ENCODE peak calls at places on chromosomes 1 and 21, in seven cellular contexts. W, V, Y, E, G, H and L are unnamed samples.

GRCh38 chr1:214349008-214349407 is 68.0 kb downstream of the SMYD2 start:
- DNase-seq in W (no peak), V (no peak), Y (no peak), E (no peak), G (no peak), H (no peak), L (peak; percentile 34)

GRCh38 chr1:168372857-168373520 is 92.3 kb downstream of the TBX19 start:
- DNase-seq in W (no peak), V (no peak), Y (no peak), E (no peak), G (no peak), H (no peak), L (no peak)

GRCh38 chr1:82517586-82517985 is 716.9 kb downstream of the ADGRL2 start:
- DNase-seq in W (peak; percentile 75), V (peak; percentile 3), Y (peak; percentile 81), E (no peak), G (no peak), H (peak; percentile 13), L (peak; percentile 40)

GRCh38 chr1:222894331-222894730 is 79.5 kb downstream of the DISP1 start:
- DNase-seq in W (no peak), V (no peak), Y (no peak), E (no peak), G (no peak), H (no peak), L (no peak)

GRCh38 chr1:80498673-80499072 is 1302.1 kb upstream of the ADGRL2 start:
- DNase-seq in W (no peak), V (no peak), Y (no peak), E (no peak), G (no peak), H (no peak), L (no peak)

GRCh38 chr1:116288201-116288598 is 84.8 kb upstream of the ATP1A1 start:
- DNase-seq in W (no peak), V (peak; percentile 53), Y (no peak), E (no peak), G (no peak), H (no peak), L (no peak)

GRCh38 chr1:19003371-19004290 is 47.2 kb upstream of the IFFO2 start:
- DNase-seq in W (no peak), V (no peak), Y (peak; percentile 56), E (peak; percentile 33), G (no peak), H (no peak), L (no peak)

GRCh38 chr21:41585199-41585994 is 77.4 kb upstream of the TMPRSS2 start:
- DNase-seq in W (no peak), V (no peak), Y (peak; percentile 30), E (no peak), G (no peak), H (no peak), L (no peak)

GRCh38 chr1:108503062-108503740 is 53.1 kb downstream of the NBPF6 start:
- DNase-seq in W (peak; percentile 73), V (no peak), Y (peak; percentile 58), E (peak; percentile 6), G (peak; percentile 49), H (peak; percentile 13), L (no peak)

GRCh38 chr1:117284408-117285215 is 73.9 kb upstream of the VTCN1 start:
- DNase-seq in W (peak; percentile 59), V (peak; percentile 44), Y (no peak), E (peak; percentile 50), G (peak; percentile 61), H (no peak), L (no peak)

GRCh38 chr21:43287111-43287973 is 118.5 kb downstream of the CRYAA start:
- DNase-seq in W (no peak), V (no peak), Y (no peak), E (no peak), G (no peak), H (no peak), L (no peak)

GRCh38 chr1:183218039-183218618 is 32.1 kb downstream of the LAMC2 start:
- DNase-seq in W (no peak), V (no peak), Y (peak; percentile 62), E (no peak), G (no peak), H (no peak), L (no peak)

GRCh38 chr1:17315542-17316130 is 7.6 kb downstream of the PADI4 start:
- DNase-seq in W (peak; percentile 75), V (no peak), Y (no peak), E (no peak), G (no peak), H (no peak), L (peak; percentile 41)

GRCh38 chr1:201633297-201633696 is 94.4 kb downstream of the NAV1 start:
- DNase-seq in W (no peak), V (no peak), Y (no peak), E (no peak), G (no peak), H (no peak), L (no peak)

GRCh38 chr1:3384407-3384806 is 70.1 kb upstream of the ARHGEF16 start:
- DNase-seq in W (no peak), V (no peak), Y (no peak), E (no peak), G (no peak), H (no peak), L (no peak)

GRCh38 chr1:79633456-79633855 is 626.9 kb upstream of the ADGRL4 start:
- DNase-seq in W (no peak), V (no peak), Y (no peak), E (peak; percentile 23), G (peak; percentile 6), H (no peak), L (no peak)

GRCh38 chr1:5448486-5448885 is 543.7 kb downstream of the NPHP4 start:
- DNase-seq in W (peak; percentile 87), V (no peak), Y (no peak), E (no peak), G (no peak), H (no peak), L (peak; percentile 13)

GRCh38 chr1:214958491-214958890 is 124.0 kb upstream of the KCNK2 start:
- DNase-seq in W (no peak), V (no peak), Y (no peak), E (no peak), G (no peak), H (no peak), L (no peak)

GRCh38 chr1:205662791-205663190 is 17.5 kb downstream of the SLC45A3 start:
- DNase-seq in W (no peak), V (no peak), Y (no peak), E (no peak), G (no peak), H (no peak), L (no peak)

GRCh38 chr1:46003315-46003714 is 129.1 kb downstream of the PIK3R3 start:
- DNase-seq in W (no peak), V (no peak), Y (no peak), E (no peak), G (no peak), H (no peak), L (no peak)

GRCh38 chr1:184644771-184645170 is 109.9 kb downstream of the EDEM3 start:
- DNase-seq in W (no peak), V (no peak), Y (no peak), E (no peak), G (no peak), H (no peak), L (no peak)

GRCh38 chr1:184643661-184644060 is 111.0 kb downstream of the EDEM3 start:
- DNase-seq in W (no peak), V (no peak), Y (no peak), E (no peak), G (no peak), H (no peak), L (no peak)

GRCh38 chr1:184639205-184639604 is 115.5 kb downstream of the EDEM3 start:
- DNase-seq in W (no peak), V (no peak), Y (no peak), E (no peak), G (no peak), H (no peak), L (no peak)

GRCh38 chr1:184637664-184638063 is 117.0 kb downstream of the EDEM3 start:
- DNase-seq in W (no peak), V (no peak), Y (no peak), E (no peak), G (no peak), H (no peak), L (no peak)

DNA sequence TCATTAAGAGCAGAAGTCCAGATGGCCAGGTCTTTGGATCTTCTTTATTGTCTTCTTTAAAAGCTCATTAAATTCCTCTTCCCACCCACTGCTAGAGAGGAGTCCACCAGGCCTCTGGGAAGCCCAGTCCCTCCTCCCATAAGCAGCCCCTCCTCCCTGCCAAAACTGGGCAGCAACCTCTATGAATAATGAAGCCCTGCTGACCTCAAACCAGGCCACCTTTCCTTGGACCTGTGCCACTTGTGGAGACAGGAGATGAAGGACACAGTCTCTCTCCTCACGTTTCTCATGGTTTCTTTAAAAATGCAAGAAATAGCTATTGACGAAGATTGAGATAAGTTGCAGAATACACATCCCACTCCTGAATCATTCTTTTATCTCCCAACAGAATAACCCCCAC is 112.8 kb downstream of the EDEM3 start:
- DNase-seq in W (no peak), V (no peak), Y (peak; percentile 73), E (no peak), G (no peak), H (no peak), L (no peak)
- TF ChIP-seq CTCF in W (no peak), V (no peak), Y (no peak), E (no peak), G (no peak), H (no peak), L (no peak)

DNA sequence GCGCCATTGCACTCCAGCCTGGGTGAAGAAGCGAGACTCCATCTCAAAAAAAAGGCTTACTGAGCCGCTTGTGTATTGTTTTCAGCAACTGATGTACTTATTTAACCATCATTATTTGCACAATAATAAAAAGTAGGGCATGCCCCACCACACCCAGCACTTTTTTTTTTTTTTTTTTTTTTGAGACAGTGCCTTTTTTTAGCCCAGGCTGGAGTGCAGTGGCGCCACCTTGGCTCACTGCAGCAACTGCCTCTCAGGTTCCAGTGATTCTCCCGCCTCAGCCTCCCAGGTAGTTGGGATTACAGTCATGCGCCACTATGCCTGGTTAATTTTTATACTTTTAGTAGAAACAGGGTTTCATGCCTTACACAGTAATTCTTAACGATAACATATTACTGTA is 12.2 kb upstream of the TRNAU1AP start:
- DNase-seq in W (peak; percentile 74), V (no peak), Y (no peak), E (no peak), G (no peak), H (no peak), L (no peak)
- TF ChIP-seq CTCF in W (peak; percentile 65), V (no peak), Y (no peak), E (peak; percentile 9), G (peak; percentile 34), H (no peak), L (no peak)

GRCh38 chr1:44630116-44630515 is 44.2 kb downstream of the TMEM53 start:
- DNase-seq in W (no peak), V (no peak), Y (no peak), E (no peak), G (no peak), H (no peak), L (no peak)
- TF ChIP-seq CTCF in W (no peak), V (no peak), Y (no peak), E (no peak), G (no peak), H (no peak), L (no peak)

DNA sequence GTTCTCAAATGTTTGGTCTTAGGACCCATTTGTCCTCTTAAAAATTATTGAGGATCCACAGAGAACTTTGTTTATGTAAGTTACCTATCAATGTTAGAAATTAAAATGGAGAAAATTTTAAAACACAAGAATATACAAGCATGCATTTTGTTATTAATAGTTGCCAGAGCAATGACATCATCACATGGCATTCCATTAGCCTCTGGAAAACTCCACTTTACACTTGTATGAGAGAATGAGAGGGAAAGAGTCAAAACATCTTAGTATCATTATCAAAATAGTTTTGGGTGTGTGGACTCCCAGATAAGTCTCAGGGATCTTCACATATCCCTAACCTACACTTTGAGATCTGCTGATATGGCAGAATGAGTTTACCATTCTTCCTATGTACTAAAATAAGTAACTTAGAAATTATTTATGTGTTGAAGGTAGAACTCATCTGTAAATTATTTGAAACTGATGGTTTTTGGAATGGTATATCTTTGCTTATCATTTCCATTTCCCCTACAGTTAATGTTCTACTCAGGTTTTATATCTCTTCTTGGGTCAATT is 48.8 kb downstream of the RNF220 start:
- DNase-seq in W (no peak), V (no peak), Y (no peak), E (no peak), G (no peak), H (no peak), L (no peak)
- TF ChIP-seq CTCF in W (no peak), V (no peak), Y (no peak), E (no peak), G (no peak), H (no peak), L (no peak)